ENCODE peak calls at places on chromosome 18, in five cellular contexts. U, J, F, I and G are unnamed samples.

GRCh38 chr18:32980896-32981295 is 208.1 kb upstream of the KLHL14 start:
- DNase-seq in U (no peak), I (peak; percentile 52), F (no peak), J (no peak), G (no peak)

GRCh38 chr18:4356929-4357328 is 98.2 kb downstream of the DLGAP1 start:
- DNase-seq in F (no peak), I (no peak), U (no peak), J (no peak), G (no peak)

GRCh38 chr18:48821251-48821590 is 129.5 kb downstream of the SMAD7 start:
- DNase-seq in J (no peak), U (no peak), F (no peak), I (no peak), G (no peak)

GRCh38 chr18:23169683-23170082 is 34.4 kb downstream of the CABLES1 start:
- DNase-seq in U (no peak), J (no peak), I (no peak), F (no peak), G (no peak)

GRCh38 chr18:76451475-76452331 is 43.3 kb downstream of the ZNF516 start:
- DNase-seq in J (no peak), I (no peak), U (no peak), F (peak; percentile 19), G (no peak)

GRCh38 chr18:65608471-65608870 is 142.3 kb upstream of the CDH7 start:
- DNase-seq in U (no peak), J (no peak), I (no peak), F (no peak), G (no peak)

GRCh38 chr18:8623549-8624106 is 14.4 kb downstream of the RAB12 start:
- DNase-seq in F (peak; percentile 9), J (no peak), U (no peak), I (no peak), G (no peak)

GRCh38 chr18:70431203-70431624 is 142.4 kb downstream of the SOCS6 start:
- DNase-seq in F (no peak), U (no peak), J (no peak), I (no peak), G (no peak)

GRCh38 chr18:50507120-50507590 is 52.7 kb upstream of the MAPK4 start:
- DNase-seq in U (no peak), J (peak; percentile 77), I (no peak), F (no peak), G (no peak)

GRCh38 chr18:2910751-2911425 is 64.1 kb downstream of the EMILIN2 start:
- DNase-seq in F (no peak), I (no peak), J (no peak), U (no peak), G (peak; percentile 4)

GRCh38 chr18:45493830-45494229 is 121.4 kb upstream of the SLC14A2 start:
- DNase-seq in U (no peak), F (no peak), I (no peak), J (no peak), G (no peak)

GRCh38 chr18:6294119-6294784 is 120.5 kb downstream of the L3MBTL4 start:
- DNase-seq in I (peak; percentile 5), J (peak; percentile 29), U (no peak), F (no peak), G (no peak)

GRCh38 chr18:9823805-9824473 is 61.8 kb upstream of the TXNDC2 start:
- DNase-seq in I (peak; percentile 87), J (no peak), U (no peak), F (peak; percentile 39), G (no peak)

GRCh38 chr18:31424383-31424988 is 23.1 kb upstream of the DSG3 start:
- DNase-seq in I (peak; percentile 43), J (no peak), F (peak; percentile 4), U (no peak), G (no peak)

GRCh38 chr18:31199190-31199769 is 36.6 kb upstream of the DSC1 start:
- DNase-seq in F (no peak), J (no peak), U (no peak), I (no peak), G (no peak)

GRCh38 chr18:38526922-38527321 is 961.3 kb upstream of the CELF4 start:
- DNase-seq in U (no peak), J (no peak), I (no peak), F (no peak), G (no peak)

GRCh38 chr18:22477222-22477621 is 59.5 kb upstream of the CTAGE1 start:
- DNase-seq in J (no peak), I (no peak), F (no peak), U (no peak), G (no peak)

GRCh38 chr18:43159091-43159490 is 43.6 kb upstream of the RIT2 start:
- DNase-seq in F (no peak), J (no peak), I (peak; percentile 54), U (no peak), G (no peak)

GRCh38 chr18:48408111-48408726 is 964 bp downstream of the ZBTB7C start:
- DNase-seq in U (no peak), J (peak; percentile 61), I (no peak), F (peak; percentile 3), G (no peak)